ENCODE peak calls at places on chromosomes 1 and 21, in eight cellular contexts. One of them, this sample, is unnamed.
A peak's percentile ranks its signal among the peaks of the same experiment; 100 is the strongest.

GRCh38 chr1:41955461-41956159 is 36.9 kb upstream of the HIVEP3 start:
- DNase-seq in dorsolateral prefrontal cortex: no peak
- DNase-seq in bronchial epithelial cell: peak; percentile 82
- DNase-seq in neural progenitor cell: peak; percentile 43
- DNase-seq in foreskin fibroblast: peak; percentile 93
- DNase-seq in body of pancreas: no peak
- DNase-seq in WTC11: no peak
- DNase-seq in right atrium auricular region: no peak
- DNase-seq in this sample: peak; percentile 94

GRCh38 chr1:31700468-31701136 is 3.2 kb downstream of the COL16A1 start:
- DNase-seq in dorsolateral prefrontal cortex: no peak
- DNase-seq in foreskin fibroblast: no peak
- DNase-seq in right atrium auricular region: no peak
- DNase-seq in body of pancreas: no peak
- DNase-seq in WTC11: no peak
- DNase-seq in bronchial epithelial cell: peak; percentile 78
- DNase-seq in neural progenitor cell: no peak
- DNase-seq in this sample: no peak

GRCh38 chr1:230350208-230350921 is 75.8 kb downstream of the PGBD5 start:
- DNase-seq in dorsolateral prefrontal cortex: no peak
- DNase-seq in WTC11: no peak
- DNase-seq in right atrium auricular region: no peak
- DNase-seq in body of pancreas: no peak
- DNase-seq in foreskin fibroblast: peak; percentile 7
- DNase-seq in neural progenitor cell: no peak
- DNase-seq in bronchial epithelial cell: no peak
- DNase-seq in this sample: no peak

GRCh38 chr1:155694167-155694566 is 5.3 kb downstream of the DAP3 start:
- DNase-seq in body of pancreas: no peak
- DNase-seq in foreskin fibroblast: no peak
- DNase-seq in neural progenitor cell: no peak
- DNase-seq in right atrium auricular region: no peak
- DNase-seq in dorsolateral prefrontal cortex: no peak
- DNase-seq in WTC11: no peak
- DNase-seq in bronchial epithelial cell: no peak
- DNase-seq in this sample: no peak

GRCh38 chr1:21200767-21201166 is 24.1 kb upstream of the EIF4G3 start:
- DNase-seq in dorsolateral prefrontal cortex: no peak
- DNase-seq in foreskin fibroblast: no peak
- DNase-seq in neural progenitor cell: no peak
- DNase-seq in body of pancreas: no peak
- DNase-seq in WTC11: no peak
- DNase-seq in bronchial epithelial cell: peak; percentile 22
- DNase-seq in right atrium auricular region: no peak
- DNase-seq in this sample: no peak

GRCh38 chr1:101142244-101142643 is 94.6 kb upstream of the S1PR1 start:
- DNase-seq in body of pancreas: no peak
- DNase-seq in bronchial epithelial cell: no peak
- DNase-seq in dorsolateral prefrontal cortex: no peak
- DNase-seq in right atrium auricular region: no peak
- DNase-seq in foreskin fibroblast: no peak
- DNase-seq in neural progenitor cell: no peak
- DNase-seq in WTC11: no peak
- DNase-seq in this sample: no peak

GRCh38 chr1:65958561-65959350 is 166.1 kb downstream of the PDE4B start:
- DNase-seq in right atrium auricular region: no peak
- DNase-seq in WTC11: no peak
- DNase-seq in dorsolateral prefrontal cortex: peak; percentile 8
- DNase-seq in bronchial epithelial cell: peak; percentile 43
- DNase-seq in neural progenitor cell: peak; percentile 65
- DNase-seq in foreskin fibroblast: no peak
- DNase-seq in body of pancreas: no peak
- DNase-seq in this sample: no peak

GRCh38 chr1:39268112-39268581 is 63.7 kb downstream of the MACF1 start:
- DNase-seq in bronchial epithelial cell: peak; percentile 64
- DNase-seq in body of pancreas: no peak
- DNase-seq in dorsolateral prefrontal cortex: peak; percentile 82
- DNase-seq in right atrium auricular region: peak; percentile 71
- DNase-seq in WTC11: peak; percentile 24
- DNase-seq in foreskin fibroblast: peak; percentile 75
- DNase-seq in neural progenitor cell: peak; percentile 64
- DNase-seq in this sample: peak; percentile 67

GRCh38 chr1:92118826-92119225 is 38.7 kb downstream of the BTBD8 start:
- DNase-seq in right atrium auricular region: no peak
- DNase-seq in bronchial epithelial cell: peak; percentile 86
- DNase-seq in WTC11: no peak
- DNase-seq in neural progenitor cell: no peak
- DNase-seq in foreskin fibroblast: no peak
- DNase-seq in dorsolateral prefrontal cortex: no peak
- DNase-seq in body of pancreas: no peak
- DNase-seq in this sample: no peak

GRCh38 chr21:43585924-43586411 is 73.3 kb downstream of the HSF2BP start:
- DNase-seq in WTC11: no peak
- DNase-seq in body of pancreas: peak; percentile 66
- DNase-seq in dorsolateral prefrontal cortex: no peak
- DNase-seq in foreskin fibroblast: peak; percentile 97
- DNase-seq in bronchial epithelial cell: peak; percentile 100
- DNase-seq in neural progenitor cell: peak; percentile 79
- DNase-seq in right atrium auricular region: peak; percentile 91
- DNase-seq in this sample: peak; percentile 98

GRCh38 chr1:69737527-69738176 is 169.9 kb downstream of the LRRC7 start:
- DNase-seq in body of pancreas: peak; percentile 19
- DNase-seq in WTC11: peak; percentile 14
- DNase-seq in right atrium auricular region: no peak
- DNase-seq in foreskin fibroblast: peak; percentile 40
- DNase-seq in bronchial epithelial cell: peak; percentile 69
- DNase-seq in dorsolateral prefrontal cortex: no peak
- DNase-seq in neural progenitor cell: peak; percentile 81
- DNase-seq in this sample: peak; percentile 42

GRCh38 chr1:79899914-79900313 is 893.4 kb upstream of the ADGRL4 start:
- DNase-seq in body of pancreas: no peak
- DNase-seq in bronchial epithelial cell: peak; percentile 69
- DNase-seq in neural progenitor cell: no peak
- DNase-seq in WTC11: no peak
- DNase-seq in right atrium auricular region: no peak
- DNase-seq in foreskin fibroblast: peak; percentile 99
- DNase-seq in dorsolateral prefrontal cortex: no peak
- DNase-seq in this sample: peak; percentile 81

GRCh38 chr21:38921511-38922215 is 115.9 kb downstream of the ETS2 start:
- DNase-seq in neural progenitor cell: no peak
- DNase-seq in WTC11: no peak
- DNase-seq in right atrium auricular region: no peak
- DNase-seq in bronchial epithelial cell: no peak
- DNase-seq in body of pancreas: no peak
- DNase-seq in dorsolateral prefrontal cortex: no peak
- DNase-seq in foreskin fibroblast: no peak
- DNase-seq in this sample: no peak

GRCh38 chr1:87243573-87243972 is 85.1 kb upstream of the LMO4 start:
- DNase-seq in WTC11: no peak
- DNase-seq in right atrium auricular region: no peak
- DNase-seq in dorsolateral prefrontal cortex: no peak
- DNase-seq in foreskin fibroblast: no peak
- DNase-seq in bronchial epithelial cell: no peak
- DNase-seq in body of pancreas: no peak
- DNase-seq in neural progenitor cell: no peak
- DNase-seq in this sample: peak; percentile 27

GRCh38 chr1:207007352-207008033 is 25.1 kb downstream of the C1orf116 start:
- DNase-seq in bronchial epithelial cell: peak; percentile 97
- DNase-seq in right atrium auricular region: no peak
- DNase-seq in body of pancreas: peak; percentile 72
- DNase-seq in foreskin fibroblast: peak; percentile 82
- DNase-seq in WTC11: no peak
- DNase-seq in dorsolateral prefrontal cortex: no peak
- DNase-seq in neural progenitor cell: peak; percentile 52
- DNase-seq in this sample: peak; percentile 88

GRCh38 chr1:203661572-203661971 is 34.9 kb downstream of the ATP2B4 start:
- DNase-seq in WTC11: no peak
- DNase-seq in bronchial epithelial cell: no peak
- DNase-seq in neural progenitor cell: no peak
- DNase-seq in dorsolateral prefrontal cortex: no peak
- DNase-seq in body of pancreas: peak; percentile 78
- DNase-seq in right atrium auricular region: no peak
- DNase-seq in foreskin fibroblast: no peak
- DNase-seq in this sample: no peak

GRCh38 chr1:62299426-62300200 is 19.6 kb downstream of the KANK4 start:
- DNase-seq in body of pancreas: peak; percentile 72
- DNase-seq in neural progenitor cell: no peak
- DNase-seq in WTC11: no peak
- DNase-seq in right atrium auricular region: no peak
- DNase-seq in foreskin fibroblast: no peak
- DNase-seq in bronchial epithelial cell: no peak
- DNase-seq in dorsolateral prefrontal cortex: no peak
- DNase-seq in this sample: no peak

GRCh38 chr1:6546326-6546725 is 8.0 kb downstream of the NOL9 start:
- DNase-seq in foreskin fibroblast: no peak
- DNase-seq in WTC11: no peak
- DNase-seq in right atrium auricular region: no peak
- DNase-seq in body of pancreas: no peak
- DNase-seq in neural progenitor cell: no peak
- DNase-seq in bronchial epithelial cell: no peak
- DNase-seq in dorsolateral prefrontal cortex: no peak
- DNase-seq in this sample: no peak

GRCh38 chr1:92808353-92808752 is 23.4 kb upstream of the EVI5 start:
- DNase-seq in foreskin fibroblast: no peak
- DNase-seq in WTC11: no peak
- DNase-seq in neural progenitor cell: no peak
- DNase-seq in body of pancreas: no peak
- DNase-seq in right atrium auricular region: no peak
- DNase-seq in bronchial epithelial cell: peak; percentile 91
- DNase-seq in dorsolateral prefrontal cortex: no peak
- DNase-seq in this sample: no peak

GRCh38 chr1:215677112-215677511 is 110.0 kb downstream of the KCTD3 start:
- DNase-seq in body of pancreas: no peak
- DNase-seq in neural progenitor cell: no peak
- DNase-seq in dorsolateral prefrontal cortex: no peak
- DNase-seq in bronchial epithelial cell: no peak
- DNase-seq in foreskin fibroblast: no peak
- DNase-seq in right atrium auricular region: no peak
- DNase-seq in WTC11: no peak
- DNase-seq in this sample: no peak

GRCh38 chr1:215679231-215679630 is 112.1 kb downstream of the KCTD3 start:
- DNase-seq in foreskin fibroblast: no peak
- DNase-seq in bronchial epithelial cell: no peak
- DNase-seq in right atrium auricular region: no peak
- DNase-seq in WTC11: no peak
- DNase-seq in dorsolateral prefrontal cortex: no peak
- DNase-seq in body of pancreas: no peak
- DNase-seq in neural progenitor cell: no peak
- DNase-seq in this sample: no peak

GRCh38 chr1:215682232-215682631 is 115.1 kb downstream of the KCTD3 start:
- DNase-seq in neural progenitor cell: no peak
- DNase-seq in right atrium auricular region: no peak
- DNase-seq in body of pancreas: no peak
- DNase-seq in dorsolateral prefrontal cortex: no peak
- DNase-seq in WTC11: no peak
- DNase-seq in foreskin fibroblast: no peak
- DNase-seq in bronchial epithelial cell: peak; percentile 29
- DNase-seq in this sample: no peak
- TF ChIP-seq CTCF in neural progenitor cell: no peak
- TF ChIP-seq CTCF in right atrium auricular region: no peak
- TF ChIP-seq CTCF in body of pancreas: peak; percentile 45
- TF ChIP-seq CTCF in dorsolateral prefrontal cortex: no peak
- TF ChIP-seq CTCF in WTC11: no peak
- TF ChIP-seq CTCF in foreskin fibroblast: no peak
- TF ChIP-seq CTCF in bronchial epithelial cell: no peak
- TF ChIP-seq CTCF in this sample: no peak

GRCh38 chr21:45507888-45508508 is 34.2 kb downstream of the SLC19A1 start:
- DNase-seq in body of pancreas: no peak
- DNase-seq in dorsolateral prefrontal cortex: no peak
- DNase-seq in bronchial epithelial cell: no peak
- DNase-seq in foreskin fibroblast: no peak
- DNase-seq in neural progenitor cell: no peak
- DNase-seq in WTC11: no peak
- DNase-seq in right atrium auricular region: no peak
- DNase-seq in this sample: no peak

GRCh38 chr21:45506836-45507522 is 35.3 kb downstream of the SLC19A1 start:
- DNase-seq in dorsolateral prefrontal cortex: no peak
- DNase-seq in bronchial epithelial cell: no peak
- DNase-seq in right atrium auricular region: no peak
- DNase-seq in WTC11: no peak
- DNase-seq in foreskin fibroblast: no peak
- DNase-seq in body of pancreas: no peak
- DNase-seq in neural progenitor cell: no peak
- DNase-seq in this sample: no peak

GRCh38 chr21:45506241-45506817 is 35.9 kb downstream of the SLC19A1 start:
- DNase-seq in neural progenitor cell: no peak
- DNase-seq in body of pancreas: no peak
- DNase-seq in WTC11: no peak
- DNase-seq in bronchial epithelial cell: no peak
- DNase-seq in foreskin fibroblast: no peak
- DNase-seq in dorsolateral prefrontal cortex: no peak
- DNase-seq in right atrium auricular region: no peak
- DNase-seq in this sample: no peak

GRCh38 chr21:45508607-45509565 is 33.4 kb downstream of the SLC19A1 start:
- DNase-seq in bronchial epithelial cell: no peak
- DNase-seq in neural progenitor cell: peak; percentile 20
- DNase-seq in WTC11: no peak
- DNase-seq in foreskin fibroblast: no peak
- DNase-seq in body of pancreas: no peak
- DNase-seq in right atrium auricular region: no peak
- DNase-seq in dorsolateral prefrontal cortex: no peak
- DNase-seq in this sample: no peak

DNA sequence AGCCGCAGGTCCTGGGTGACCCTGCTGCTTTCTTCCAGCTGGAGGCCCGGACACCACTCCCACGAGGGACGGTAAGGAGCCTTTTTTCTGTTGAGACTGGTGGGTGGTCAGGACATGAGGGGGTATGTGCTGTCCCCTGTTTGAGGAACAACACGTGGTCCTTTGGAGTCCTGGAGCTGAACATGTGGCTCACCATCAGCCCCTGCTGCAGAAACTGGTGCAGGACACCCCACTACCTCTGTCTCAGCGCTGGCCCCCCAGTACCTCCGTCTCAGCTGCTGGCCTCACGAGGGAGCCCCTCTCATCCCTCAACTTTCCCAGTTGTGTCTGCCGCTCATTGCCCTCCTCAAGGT is 34.7 kb downstream of the SLC19A1 start:
- DNase-seq in bronchial epithelial cell: no peak
- DNase-seq in right atrium auricular region: no peak
- DNase-seq in body of pancreas: no peak
- DNase-seq in neural progenitor cell: no peak
- DNase-seq in WTC11: no peak
- DNase-seq in dorsolateral prefrontal cortex: no peak
- DNase-seq in foreskin fibroblast: no peak
- DNase-seq in this sample: no peak
- TF ChIP-seq CTCF in bronchial epithelial cell: no peak
- TF ChIP-seq CTCF in right atrium auricular region: no peak
- TF ChIP-seq CTCF in body of pancreas: no peak
- TF ChIP-seq CTCF in neural progenitor cell: no peak
- TF ChIP-seq CTCF in WTC11: no peak
- TF ChIP-seq CTCF in dorsolateral prefrontal cortex: no peak
- TF ChIP-seq CTCF in foreskin fibroblast: no peak
- TF ChIP-seq CTCF in this sample: no peak

GRCh38 chr1:246608616-246609376 is 42.5 kb downstream of the CNST start:
- DNase-seq in WTC11: no peak
- DNase-seq in neural progenitor cell: peak; percentile 35
- DNase-seq in bronchial epithelial cell: peak; percentile 96
- DNase-seq in body of pancreas: peak; percentile 84
- DNase-seq in right atrium auricular region: peak; percentile 74
- DNase-seq in dorsolateral prefrontal cortex: no peak
- DNase-seq in foreskin fibroblast: peak; percentile 96
- DNase-seq in this sample: peak; percentile 49
- TF ChIP-seq CTCF in WTC11: no peak
- TF ChIP-seq CTCF in neural progenitor cell: no peak
- TF ChIP-seq CTCF in bronchial epithelial cell: peak; percentile 22
- TF ChIP-seq CTCF in body of pancreas: peak; percentile 45
- TF ChIP-seq CTCF in right atrium auricular region: peak; percentile 51
- TF ChIP-seq CTCF in dorsolateral prefrontal cortex: no peak
- TF ChIP-seq CTCF in foreskin fibroblast: peak; percentile 15
- TF ChIP-seq CTCF in this sample: peak; percentile 27

GRCh38 chr1:190507357-190507756 is 29.7 kb upstream of the BRINP3 start:
- DNase-seq in neural progenitor cell: no peak
- DNase-seq in body of pancreas: no peak
- DNase-seq in foreskin fibroblast: no peak
- DNase-seq in right atrium auricular region: no peak
- DNase-seq in WTC11: no peak
- DNase-seq in bronchial epithelial cell: no peak
- DNase-seq in dorsolateral prefrontal cortex: no peak
- DNase-seq in this sample: no peak
- TF ChIP-seq CTCF in neural progenitor cell: no peak
- TF ChIP-seq CTCF in body of pancreas: no peak
- TF ChIP-seq CTCF in foreskin fibroblast: no peak
- TF ChIP-seq CTCF in right atrium auricular region: no peak
- TF ChIP-seq CTCF in WTC11: no peak
- TF ChIP-seq CTCF in bronchial epithelial cell: no peak
- TF ChIP-seq CTCF in dorsolateral prefrontal cortex: no peak
- TF ChIP-seq CTCF in this sample: no peak